ENCODE peak calls at places on chromosome 1, in six cellular contexts. S is mesenchymal stem cell, J is neuronal stem cell, G is H9, M is IMR-90, T is H1. W is an unnamed sample.

GRCh38 chr1:173459885-173460284 is 17.2 kb upstream of the PRDX6 start:
- DNase-seq in S (no peak), J (no peak), G (no peak), M (no peak), T (no peak), W (no peak)

GRCh38 chr1:235940282-235940681 is 73.6 kb upstream of the LYST start:
- DNase-seq in S (no peak), J (no peak), G (no peak), M (no peak), T (no peak), W (no peak)

GRCh38 chr1:36034692-36035091 is 49.2 kb upstream of the TEKT2 start:
- DNase-seq in S (peak), J (no peak), G (no peak), M (peak), T (no peak), W (peak)

GRCh38 chr1:53081384-53082066 is 19.5 kb downstream of the PODN start:
- DNase-seq in S (no peak), J (no peak), G (no peak), M (no peak), T (no peak), W (no peak)

GRCh38 chr1:223230161-223230881 is 87.3 kb upstream of the TLR5 start:
- DNase-seq in S (peak), J (no peak), G (peak), M (peak), T (no peak), W (peak)

GRCh38 chr1:30327370-30328099 is 395.9 kb downstream of the MATN1 start:
- DNase-seq in S (no peak), J (no peak), G (no peak), M (no peak), T (peak), W (no peak)

GRCh38 chr1:204975568-204976235 is 67.3 kb upstream of the CNTN2 start:
- DNase-seq in S (peak), J (peak), G (peak), M (peak), T (peak), W (peak)

GRCh38 chr1:60916178-60916577 is 166.2 kb upstream of the NFIA start:
- DNase-seq in S (no peak), J (no peak), G (no peak), M (no peak), T (no peak), W (no peak)

GRCh38 chr1:70509996-70510876 is 99.2 kb downstream of the CTH start:
- DNase-seq in S (peak), J (peak), G (no peak), M (peak), T (no peak), W (peak)

GRCh38 chr1:66176012-66176715 is 357.8 kb upstream of the SGIP1 start:
- DNase-seq in S (no peak), J (peak), G (peak), M (peak), T (no peak), W (peak)

GRCh38 chr1:38258085-38258484 is 211.5 kb upstream of the POU3F1 start:
- DNase-seq in S (no peak), J (no peak), G (no peak), M (no peak), T (no peak), W (no peak)

GRCh38 chr1:220485131-220485530 is 42.8 kb upstream of the MARK1 start:
- DNase-seq in S (no peak), J (no peak), G (no peak), M (no peak), T (no peak), W (peak)

GRCh38 chr1:104706631-104707147 is 957.0 kb downstream of the AMY1C start:
- DNase-seq in S (peak), J (no peak), G (no peak), M (no peak), T (no peak), W (no peak)

GRCh38 chr1:54979327-54979891 is 1.0 kb upstream of the TMEM61 start:
- DNase-seq in S (no peak), J (no peak), G (no peak), M (no peak), T (no peak), W (no peak)

GRCh38 chr1:109214695-109215623 is 1.2 kb downstream of the SARS1 start:
- DNase-seq in S (peak), J (no peak), G (no peak), M (peak), T (no peak), W (peak)

GRCh38 chr1:10617318-10617717 is 142.6 kb downstream of the PEX14 start:
- DNase-seq in S (no peak), J (no peak), G (no peak), M (no peak), T (no peak), W (no peak)

GRCh38 chr1:10615932-10616671 is 141.4 kb downstream of the PEX14 start:
- DNase-seq in S (no peak), J (no peak), G (peak), M (no peak), T (no peak), W (no peak)

GRCh38 chr1:10616696-10617095 is 141.9 kb downstream of the PEX14 start:
- DNase-seq in S (no peak), J (no peak), G (peak), M (no peak), T (no peak), W (no peak)

GRCh38 chr1:10620776-10621175 is 146.0 kb downstream of the PEX14 start:
- DNase-seq in S (no peak), J (no peak), G (peak), M (no peak), T (no peak), W (no peak)

GRCh38 chr1:10617931-10618885 is 143.5 kb downstream of the PEX14 start:
- DNase-seq in S (no peak), J (no peak), G (peak), M (no peak), T (no peak), W (no peak)
- H2BK15ac ChIP-seq in S (no peak), J (no peak), G (no peak), M (no peak), T (no peak), W (no peak)

GRCh38 chr1:194535369-194535768 is 1349.0 kb upstream of the B3GALT2 start:
- DNase-seq in S (no peak), J (no peak), G (peak), M (no peak), T (no peak), W (peak)

GRCh38 chr1:194538453-194538852 is 1352.0 kb upstream of the B3GALT2 start:
- DNase-seq in S (no peak), J (no peak), G (no peak), M (no peak), T (no peak), W (peak)

GRCh38 chr1:194537521-194537920 is 1351.1 kb upstream of the B3GALT2 start:
- DNase-seq in S (no peak), J (no peak), G (no peak), M (no peak), T (no peak), W (no peak)

GRCh38 chr1:194533641-194534040 is 1347.2 kb upstream of the B3GALT2 start:
- DNase-seq in S (no peak), J (no peak), G (no peak), M (peak), T (no peak), W (no peak)

GRCh38 chr1:194534784-194535183 is 1348.4 kb upstream of the B3GALT2 start:
- DNase-seq in S (no peak), J (no peak), G (no peak), M (no peak), T (no peak), W (no peak)
- H4K8ac ChIP-seq in S (no peak), J (no peak), G (no peak), M (no peak), T (peak), W (no peak)

GRCh38 chr1:13539683-13540082 is 25.9 kb upstream of the LRRC38 start:
- DNase-seq in S (no peak), J (no peak), G (no peak), M (no peak), T (no peak), W (no peak)
- H2BK15ac ChIP-seq in S (no peak), J (no peak), G (no peak), M (no peak), T (no peak), W (no peak)

GRCh38 chr1:7703321-7704213 is 67.5 kb upstream of the VAMP3 start:
- DNase-seq in S (no peak), J (peak), G (peak), M (no peak), T (peak), W (peak)
- H4K8ac ChIP-seq in S (no peak), J (no peak), G (no peak), M (no peak), T (no peak), W (peak)

DNA sequence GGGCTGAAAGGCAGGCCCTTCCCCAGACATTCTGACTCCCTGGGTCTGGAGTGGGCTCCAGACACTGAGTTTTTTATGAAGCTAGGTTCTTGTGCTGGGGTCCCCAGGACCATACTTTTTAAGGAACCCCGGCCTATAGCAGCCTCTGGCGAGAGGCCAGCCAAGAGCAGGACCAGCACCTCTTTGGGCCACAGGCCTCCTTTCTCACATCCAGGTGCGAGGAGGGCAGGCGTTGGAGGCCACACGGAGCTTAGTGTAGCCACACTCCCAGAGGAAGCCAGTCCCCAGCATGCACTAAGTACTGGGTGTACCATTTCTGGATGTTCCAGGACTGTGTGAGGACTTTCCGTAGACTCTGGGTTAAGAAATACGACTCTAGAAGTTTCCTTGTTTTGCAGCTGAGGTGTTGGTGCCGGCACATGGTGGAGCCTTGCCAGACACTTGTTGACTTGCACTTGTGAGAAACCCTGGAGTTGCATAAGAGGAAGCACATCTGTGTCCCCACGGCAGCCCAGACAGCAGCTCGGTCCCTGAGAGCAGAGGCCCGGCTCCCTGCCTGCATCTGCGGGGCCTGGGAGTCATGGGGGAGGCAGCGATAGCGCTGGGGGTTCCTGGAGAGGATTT is 122.2 kb upstream of the VAMP3 start:
- DNase-seq in S (no peak), J (no peak), G (no peak), M (peak), T (no peak), W (no peak)
- H2BK15ac ChIP-seq in S (no peak), J (no peak), G (no peak), M (no peak), T (no peak), W (no peak)

DNA sequence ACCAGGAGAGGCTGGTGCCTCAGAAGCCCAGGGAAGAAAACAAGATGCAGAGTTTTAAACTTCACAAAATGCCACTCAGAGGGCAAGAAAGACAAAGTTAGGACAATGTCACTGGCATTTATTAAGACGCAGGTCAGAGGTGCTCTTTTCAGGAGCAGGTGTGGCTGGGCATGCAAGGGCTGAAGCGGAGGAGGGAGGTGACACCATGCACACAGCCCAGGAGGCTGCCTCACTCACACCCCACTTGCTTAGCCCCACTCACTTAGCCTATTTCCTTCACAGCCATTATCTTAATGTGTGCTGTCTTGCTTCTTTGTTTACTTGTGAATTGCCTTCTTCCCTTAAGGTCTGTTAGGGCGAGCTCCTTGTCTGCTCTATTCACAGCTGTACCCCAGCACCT is 17.2 kb downstream of the HIVEP3 start:
- DNase-seq in S (peak), J (no peak), G (no peak), M (no peak), T (no peak), W (no peak)
- H4K8ac ChIP-seq in S (peak), J (no peak), G (no peak), M (peak), T (no peak), W (no peak)

GRCh38 chr1:162006081-162006480 is 17.6 kb downstream of the OLFML2B start:
- DNase-seq in S (no peak), J (no peak), G (no peak), M (no peak), T (no peak), W (no peak)

GRCh38 chr1:162003825-162004205 is 19.9 kb downstream of the OLFML2B start:
- DNase-seq in S (peak), J (no peak), G (no peak), M (peak), T (no peak), W (no peak)

GRCh38 chr1:162000053-162000420 is 23.6 kb downstream of the OLFML2B start:
- DNase-seq in S (no peak), J (no peak), G (no peak), M (no peak), T (no peak), W (no peak)

GRCh38 chr1:162004441-162004950 is 19.2 kb downstream of the OLFML2B start:
- DNase-seq in S (no peak), J (no peak), G (no peak), M (no peak), T (no peak), W (no peak)

DNA sequence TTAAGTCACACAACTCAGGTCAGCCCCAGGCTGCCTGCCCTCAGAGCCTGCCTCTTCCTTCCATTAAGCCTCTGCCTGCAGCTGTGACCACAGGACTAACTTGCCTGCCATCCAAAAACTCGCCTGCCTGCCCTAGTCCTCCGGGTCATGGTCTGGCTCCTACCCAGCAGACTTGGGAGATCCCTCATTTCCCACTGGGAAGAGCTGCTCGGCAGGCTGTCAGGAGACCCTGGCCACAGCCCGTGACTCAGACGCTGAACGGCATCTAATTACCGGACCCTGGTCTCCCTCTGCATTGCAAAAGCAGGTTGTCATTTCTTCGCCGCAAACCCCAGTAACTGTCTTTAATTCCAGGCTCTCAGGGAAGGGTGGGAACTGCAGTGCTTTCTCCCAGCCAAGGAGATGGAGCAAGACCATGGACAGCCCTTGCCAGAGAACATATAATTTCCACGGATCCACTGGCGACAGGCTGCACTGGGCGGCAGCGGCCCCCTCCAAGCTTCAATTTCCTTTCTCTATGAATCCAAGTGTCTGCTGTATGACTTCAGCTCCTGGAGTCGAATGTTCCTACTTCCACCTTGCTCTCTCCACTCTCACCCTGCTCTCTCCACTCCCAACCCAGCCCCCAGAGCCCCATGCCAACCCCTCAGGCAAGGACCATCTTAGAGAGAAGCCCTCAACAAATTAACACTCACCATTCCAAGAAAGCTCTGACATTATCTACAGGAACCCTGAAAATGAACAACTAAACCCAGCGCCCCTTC is 20.4 kb downstream of the OLFML2B start:
- DNase-seq in S (peak), J (no peak), G (no peak), M (peak), T (no peak), W (no peak)
- H2BK15ac ChIP-seq in S (no peak), J (no peak), G (no peak), M (no peak), T (no peak), W (no peak)

DNA sequence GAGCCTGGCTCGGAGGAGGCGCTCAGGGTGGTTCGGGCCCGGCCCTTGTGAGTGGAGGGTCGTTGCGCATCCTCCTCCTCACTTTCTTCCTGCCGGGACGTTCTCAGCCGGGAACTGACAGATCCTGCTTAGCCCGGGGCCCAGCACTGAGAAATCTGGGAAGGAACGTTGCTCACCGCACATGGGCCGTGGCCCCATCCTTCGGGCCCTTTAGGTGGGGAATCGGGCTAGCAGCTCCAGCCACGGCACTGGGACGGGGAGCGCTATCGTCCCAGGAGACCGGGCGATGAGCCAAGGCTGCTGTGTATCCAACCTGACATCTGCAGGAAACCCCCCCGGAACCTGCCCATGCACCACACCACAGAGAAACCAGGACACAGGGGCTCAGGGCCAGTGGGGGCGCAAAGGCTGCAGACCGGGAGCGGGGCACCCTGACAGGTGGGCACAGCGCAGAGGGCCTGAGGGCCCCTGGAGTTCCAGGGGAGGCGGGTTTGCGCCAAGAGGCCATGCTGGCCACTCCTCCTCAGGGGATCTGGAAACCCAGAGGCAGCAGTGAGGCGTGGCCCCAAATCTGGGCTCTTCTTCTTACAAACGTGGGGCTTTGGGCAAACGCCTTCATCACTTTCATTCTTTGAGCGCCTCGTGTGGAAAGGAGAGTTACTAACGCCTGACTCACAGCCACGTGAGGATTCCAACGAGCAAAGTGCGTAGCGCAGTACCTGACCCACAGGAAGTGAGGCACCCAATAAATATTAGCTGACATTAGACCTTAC is at the start of gene SH2D5:
- DNase-seq in S (peak), J (peak), G (peak), M (peak), T (peak), W (peak)
- H4K8ac ChIP-seq in S (peak), J (peak), G (no peak), M (peak), T (peak), W (no peak)